ENCODE peak calls at places on chromosomes 5 and 9, in six cellular contexts. I, Q, A, T, S and G are unnamed samples.

GRCh38 chr5:75894482-75894881 is 177.2 kb upstream of the POC5 start:
- DNase-seq in I (no peak), Q (no peak), A (no peak), T (no peak), S (no peak), G (no peak)

GRCh38 chr5:127228540-127229184 is 61.9 kb upstream of the MEGF10 start:
- DNase-seq in I (no peak), Q (peak; percentile 16), A (peak; percentile 7), T (no peak), S (no peak), G (no peak)

GRCh38 chr5:67880876-67881275 is 334.7 kb upstream of the PIK3R1 start:
- DNase-seq in I (no peak), Q (no peak), A (no peak), T (no peak), S (no peak), G (peak; percentile 90)

GRCh38 chr5:73199671-73200070 is 26.7 kb downstream of the TMEM174 start:
- DNase-seq in I (no peak), Q (no peak), A (no peak), T (no peak), S (no peak), G (no peak)

GRCh38 chr9:91693226-91693625 is 256.8 kb downstream of the ROR2 start:
- DNase-seq in I (no peak), Q (no peak), A (no peak), T (no peak), S (no peak), G (no peak)

GRCh38 chr5:6847896-6848295 is 134.7 kb downstream of the TENT4A start:
- DNase-seq in I (no peak), Q (no peak), A (no peak), T (no peak), S (no peak), G (no peak)

GRCh38 chr9:90905822-90906221 is 104.2 kb downstream of the SYK start:
- DNase-seq in I (no peak), Q (no peak), A (no peak), T (no peak), S (no peak), G (peak; percentile 58)

GRCh38 chr5:151682240-151682639 is 4.5 kb downstream of the SPARC start:
- DNase-seq in I (no peak), Q (no peak), A (no peak), T (no peak), S (no peak), G (no peak)

GRCh38 chr5:65866837-65867508 is 59.4 kb upstream of the ERBIN start:
- DNase-seq in I (no peak), Q (no peak), A (no peak), T (no peak), S (no peak), G (no peak)

GRCh38 chr9:137252555-137253506 is 1.7 kb downstream of the STPG3 start:
- DNase-seq in I (no peak), Q (peak; percentile 49), A (no peak), T (no peak), S (no peak), G (no peak)

GRCh38 chr5:169416583-169417196 is 115.8 kb upstream of the SLIT3 start:
- DNase-seq in I (no peak), Q (peak; percentile 8), A (peak; percentile 13), T (peak; percentile 90), S (peak; percentile 89), G (no peak)

GRCh38 chr9:113933188-113933587 is 57.1 kb downstream of the ZNF618 start:
- DNase-seq in I (no peak), Q (no peak), A (no peak), T (peak; percentile 90), S (no peak), G (no peak)

GRCh38 chr9:130129425-130130061 is 42.7 kb upstream of the NCS1 start:
- DNase-seq in I (peak; percentile 67), Q (no peak), A (no peak), T (no peak), S (no peak), G (no peak)

GRCh38 chr9:93072383-93072795 is 13.9 kb downstream of the SUSD3 start:
- DNase-seq in I (peak; percentile 61), Q (no peak), A (peak; percentile 44), T (no peak), S (no peak), G (peak; percentile 20)

GRCh38 chr5:141604318-141604717 is 14.5 kb downstream of the DIAPH1 start:
- DNase-seq in I (peak; percentile 57), Q (peak; percentile 46), A (peak; percentile 60), T (peak; percentile 78), S (peak; percentile 63), G (no peak)

GRCh38 chr9:36956908-36957307 is 77.2 kb downstream of the PAX5 start:
- DNase-seq in I (no peak), Q (no peak), A (no peak), T (no peak), S (no peak), G (no peak)

GRCh38 chr9:123569343-123569694 is 213.3 kb downstream of the CRB2 start:
- DNase-seq in I (no peak), Q (no peak), A (no peak), T (no peak), S (no peak), G (peak; percentile 31)

GRCh38 chr9:98801562-98801961 is 5.2 kb upstream of the ANKS6 start:
- DNase-seq in I (no peak), Q (no peak), A (no peak), T (no peak), S (no peak), G (no peak)
- H3K27ac ChIP-seq in I (no peak overlapping the region), Q (no peak overlapping the region), A (no peak overlapping the region), T (no peak overlapping the region), S (no peak overlapping the region), G (no peak overlapping the region)

GRCh38 chr5:150503977-150504620 is 3.8 kb upstream of the NDST1 start:
- DNase-seq in I (no peak), Q (no peak), A (peak; percentile 68), T (peak; percentile 90), S (peak; percentile 82), G (peak; percentile 21)
- H3K27me3 ChIP-seq in I (no peaks in the 10 kb centered on the region), Q (no peaks in the 10 kb centered on the region), A (no peaks in the 10 kb centered on the region), T (no peaks in the 10 kb centered on the region), S (no peaks in the 10 kb centered on the region), G (no peaks in the 10 kb centered on the region)

GRCh38 chr5:181189363-181189961 is 15.5 kb downstream of the TRIM7 start:
- DNase-seq in I (no peak), Q (no peak), A (peak; percentile 45), T (no peak), S (peak; percentile 78), G (no peak)

GRCh38 chr5:181186022-181186421 is 19.0 kb downstream of the TRIM7 start:
- DNase-seq in I (no peak), Q (no peak), A (no peak), T (no peak), S (no peak), G (no peak)

GRCh38 chr5:181186902-181187499 is 18.0 kb downstream of the TRIM7 start:
- DNase-seq in I (no peak), Q (no peak), A (no peak), T (no peak), S (no peak), G (no peak)

GRCh38 chr5:181188700-181189362 is 16.2 kb downstream of the TRIM7 start:
- DNase-seq in I (peak; percentile 55), Q (no peak), A (peak; percentile 83), T (peak; percentile 88), S (peak; percentile 76), G (peak; percentile 83)

GRCh38 chr5:181187500-181188213 is 17.3 kb downstream of the TRIM7 start:
- DNase-seq in I (peak; percentile 55), Q (peak; percentile 66), A (peak; percentile 74), T (peak; percentile 89), S (peak; percentile 90), G (peak; percentile 74)
- H3K27ac ChIP-seq in I (peak overlapping the region; percentile 47), Q (peak overlapping the region; percentile 95), A (peak overlapping the region; percentile 91), T (peak overlapping the region; percentile 93), S (no peak overlapping the region), G (peak overlapping the region; percentile 95)

GRCh38 chr5:10488144-10488543 is 46.5 kb downstream of the ROPN1L start:
- DNase-seq in I (no peak), Q (no peak), A (no peak), T (no peak), S (no peak), G (no peak)

GRCh38 chr5:10490927-10491672 is 49.4 kb downstream of the ROPN1L start:
- DNase-seq in I (no peak), Q (no peak), A (no peak), T (no peak), S (no peak), G (no peak)

GRCh38 chr5:10493884-10494283 is 52.2 kb downstream of the ROPN1L start:
- DNase-seq in I (no peak), Q (no peak), A (no peak), T (no peak), S (no peak), G (no peak)

GRCh38 chr5:10489810-10490426 is 48.2 kb downstream of the ROPN1L start:
- DNase-seq in I (no peak), Q (no peak), A (no peak), T (no peak), S (no peak), G (no peak)

DNA sequence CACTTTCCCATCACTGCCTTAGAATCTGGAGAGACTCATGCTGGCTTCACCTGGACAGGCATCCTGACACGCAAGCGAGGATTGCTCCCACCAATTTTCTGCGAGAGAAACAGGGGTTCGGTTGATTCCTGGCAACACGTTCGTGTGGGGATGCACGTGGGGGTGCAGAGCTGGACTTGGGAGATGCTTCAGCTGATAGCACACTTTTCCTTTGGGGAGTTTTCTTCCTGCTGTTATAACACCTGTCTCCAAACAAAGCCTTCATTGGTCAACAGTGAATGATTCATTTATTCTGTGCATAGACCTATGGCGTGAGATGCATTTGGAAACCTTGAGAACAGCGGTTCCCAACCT is 50.0 kb downstream of the ROPN1L start:
- DNase-seq in I (no peak), Q (no peak), A (no peak), T (no peak), S (no peak), G (no peak)
- H3K27me3 ChIP-seq in I (peaks cover 3% of the 10 kb centered on the region), Q (peaks cover 35% of the 10 kb centered on the region), A (peaks cover 3% of the 10 kb centered on the region), T (no peaks in the 10 kb centered on the region), S (no peaks in the 10 kb centered on the region), G (no peaks in the 10 kb centered on the region)

DNA sequence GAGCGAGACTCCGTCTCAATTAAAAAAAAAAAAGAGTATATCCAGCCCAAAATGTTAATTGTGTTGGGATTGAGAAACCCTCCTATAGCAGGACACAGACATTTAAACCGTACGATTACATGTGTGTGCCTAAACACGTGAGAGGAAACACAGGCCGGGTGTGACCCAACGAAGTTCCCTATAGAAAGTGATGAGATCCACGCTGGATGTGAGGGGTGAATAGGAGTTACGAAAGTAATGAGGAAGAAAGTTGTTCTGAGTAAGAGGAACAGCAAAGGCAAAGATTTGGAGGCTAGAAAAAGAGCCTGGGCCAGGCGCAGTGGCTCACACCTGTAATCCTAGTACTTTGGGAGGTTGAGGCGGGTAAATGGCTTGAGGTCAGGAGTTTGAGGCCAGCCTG is 13.6 kb downstream of the NAIF1 start:
- DNase-seq in I (no peak), Q (no peak), A (no peak), T (peak; percentile 74), S (peak; percentile 67), G (no peak)
- H3K27ac ChIP-seq in I (no peak overlapping the region), Q (no peak overlapping the region), A (no peak overlapping the region), T (no peak overlapping the region), S (no peak overlapping the region), G (no peak overlapping the region)

DNA sequence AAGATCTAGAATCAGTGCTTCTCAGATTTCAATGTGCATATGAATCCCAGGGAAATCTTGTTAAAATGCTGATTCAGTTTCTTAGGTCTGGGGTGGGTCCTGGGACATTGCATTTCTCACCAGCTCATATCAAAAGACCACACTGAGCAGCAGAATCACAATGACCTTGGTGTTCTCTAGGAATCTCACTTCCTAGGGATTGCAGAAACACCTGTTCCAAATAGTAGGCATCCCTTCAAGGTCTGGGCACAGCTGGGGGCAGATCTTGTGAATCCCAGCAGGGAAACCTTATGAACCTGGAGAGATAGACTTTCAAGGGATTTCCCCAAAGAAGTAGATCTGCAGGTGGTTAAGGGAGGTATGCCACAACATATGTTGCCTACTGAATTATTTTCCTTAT is 8.9 kb upstream of the GARNL3 start:
- DNase-seq in I (no peak), Q (no peak), A (no peak), T (no peak), S (no peak), G (no peak)
- H3K27me3 ChIP-seq in I (peaks cover 3% of the 10 kb centered on the region), Q (peaks cover 7% of the 10 kb centered on the region), A (no peaks in the 10 kb centered on the region), T (no peaks in the 10 kb centered on the region), S (no peaks in the 10 kb centered on the region), G (no peaks in the 10 kb centered on the region)